ENCODE peak calls at places on chromosomes 3 and 15, in seven cellular contexts. One of them, this sample, is unnamed.

GRCh38 chr3:185066251-185066650 is 86.6 kb downstream of the C3orf70 start:
- DNase-seq in hepatic stellate cell: no peak
- DNase-seq in midbrain: no peak
- DNase-seq in B cell: no peak
- DNase-seq in SW480: no peak
- DNase-seq in NCI-H1436: no peak
- DNase-seq in naive thymus-derived CD4-positive, alpha-beta T cell: no peak
- DNase-seq in this sample: no peak

GRCh38 chr3:56681963-56682457 is 1.1 kb downstream of the TASOR start:
- DNase-seq in hepatic stellate cell: no peak
- DNase-seq in midbrain: no peak
- DNase-seq in B cell: no peak
- DNase-seq in SW480: no peak
- DNase-seq in NCI-H1436: no peak
- DNase-seq in naive thymus-derived CD4-positive, alpha-beta T cell: no peak
- DNase-seq in this sample: no peak

GRCh38 chr3:184687363-184688049 is 24.4 kb downstream of the MAGEF1 start:
- DNase-seq in hepatic stellate cell: no peak
- DNase-seq in midbrain: peak
- DNase-seq in B cell: peak
- DNase-seq in SW480: no peak
- DNase-seq in NCI-H1436: no peak
- DNase-seq in naive thymus-derived CD4-positive, alpha-beta T cell: no peak
- DNase-seq in this sample: no peak

GRCh38 chr3:72698154-72698917 is 149.9 kb downstream of the SHQ1 start:
- DNase-seq in hepatic stellate cell: no peak
- DNase-seq in midbrain: no peak
- DNase-seq in B cell: no peak
- DNase-seq in SW480: no peak
- DNase-seq in NCI-H1436: no peak
- DNase-seq in naive thymus-derived CD4-positive, alpha-beta T cell: no peak
- DNase-seq in this sample: no peak

GRCh38 chr15:96186105-96186504 is 144.4 kb upstream of the NR2F2 start:
- DNase-seq in hepatic stellate cell: no peak
- DNase-seq in midbrain: no peak
- DNase-seq in B cell: no peak
- DNase-seq in SW480: no peak
- DNase-seq in NCI-H1436: no peak
- DNase-seq in naive thymus-derived CD4-positive, alpha-beta T cell: no peak
- DNase-seq in this sample: no peak

GRCh38 chr3:20563236-20563635 is 377.2 kb upstream of the SGO1 start:
- DNase-seq in hepatic stellate cell: no peak
- DNase-seq in midbrain: no peak
- DNase-seq in B cell: no peak
- DNase-seq in SW480: no peak
- DNase-seq in NCI-H1436: no peak
- DNase-seq in naive thymus-derived CD4-positive, alpha-beta T cell: no peak
- DNase-seq in this sample: no peak

GRCh38 chr3:123618768-123619484 is 34.1 kb upstream of the HACD2 start:
- DNase-seq in hepatic stellate cell: no peak
- DNase-seq in midbrain: peak
- DNase-seq in B cell: no peak
- DNase-seq in SW480: no peak
- DNase-seq in NCI-H1436: peak
- DNase-seq in naive thymus-derived CD4-positive, alpha-beta T cell: no peak
- DNase-seq in this sample: no peak

GRCh38 chr3:110314512-110315114 is 757.0 kb upstream of the NECTIN3 start:
- DNase-seq in hepatic stellate cell: peak
- DNase-seq in midbrain: peak
- DNase-seq in B cell: peak
- DNase-seq in SW480: peak
- DNase-seq in NCI-H1436: peak
- DNase-seq in naive thymus-derived CD4-positive, alpha-beta T cell: peak
- DNase-seq in this sample: peak

GRCh38 chr3:42502429-42503250 is at the start of gene VIPR1:
- DNase-seq in hepatic stellate cell: peak
- DNase-seq in midbrain: peak
- DNase-seq in B cell: peak
- DNase-seq in SW480: peak
- DNase-seq in NCI-H1436: peak
- DNase-seq in naive thymus-derived CD4-positive, alpha-beta T cell: peak
- DNase-seq in this sample: peak

GRCh38 chr15:85726446-85726845 is 68.3 kb downstream of the KLHL25 start:
- DNase-seq in hepatic stellate cell: no peak
- DNase-seq in midbrain: no peak
- DNase-seq in B cell: no peak
- DNase-seq in SW480: no peak
- DNase-seq in NCI-H1436: no peak
- DNase-seq in naive thymus-derived CD4-positive, alpha-beta T cell: no peak
- DNase-seq in this sample: no peak

GRCh38 chr3:53495518-53496501 is 1.4 kb downstream of the CACNA1D start:
- DNase-seq in hepatic stellate cell: no peak
- DNase-seq in midbrain: peak
- DNase-seq in B cell: peak
- DNase-seq in SW480: no peak
- DNase-seq in NCI-H1436: peak
- DNase-seq in naive thymus-derived CD4-positive, alpha-beta T cell: no peak
- DNase-seq in this sample: peak

GRCh38 chr15:54014067-54014466 is 35.8 kb downstream of the UNC13C start:
- DNase-seq in hepatic stellate cell: no peak
- DNase-seq in midbrain: no peak
- DNase-seq in B cell: no peak
- DNase-seq in SW480: no peak
- DNase-seq in NCI-H1436: no peak
- DNase-seq in naive thymus-derived CD4-positive, alpha-beta T cell: no peak
- DNase-seq in this sample: no peak

GRCh38 chr3:134620476-134621115 is 30.2 kb downstream of the KY start:
- DNase-seq in hepatic stellate cell: no peak
- DNase-seq in midbrain: no peak
- DNase-seq in B cell: no peak
- DNase-seq in SW480: no peak
- DNase-seq in NCI-H1436: no peak
- DNase-seq in naive thymus-derived CD4-positive, alpha-beta T cell: no peak
- DNase-seq in this sample: no peak

GRCh38 chr3:129608087-129608935 is 1.8 kb upstream of the PLXND1 start:
- DNase-seq in hepatic stellate cell: no peak
- DNase-seq in midbrain: peak
- DNase-seq in B cell: no peak
- DNase-seq in SW480: no peak
- DNase-seq in NCI-H1436: peak
- DNase-seq in naive thymus-derived CD4-positive, alpha-beta T cell: no peak
- DNase-seq in this sample: no peak

GRCh38 chr3:8769088-8769822 is at the start of gene OXTR:
- DNase-seq in hepatic stellate cell: peak
- DNase-seq in midbrain: peak
- DNase-seq in B cell: peak
- DNase-seq in SW480: peak
- DNase-seq in NCI-H1436: peak
- DNase-seq in naive thymus-derived CD4-positive, alpha-beta T cell: peak
- DNase-seq in this sample: peak

GRCh38 chr3:79367066-79367465 is 400.7 kb downstream of the ROBO1 start:
- DNase-seq in hepatic stellate cell: peak
- DNase-seq in midbrain: no peak
- DNase-seq in B cell: no peak
- DNase-seq in SW480: no peak
- DNase-seq in NCI-H1436: no peak
- DNase-seq in naive thymus-derived CD4-positive, alpha-beta T cell: no peak
- DNase-seq in this sample: no peak

GRCh38 chr3:195715134-195715533 is 5.6 kb upstream of the MUC20 start:
- DNase-seq in hepatic stellate cell: no peak
- DNase-seq in midbrain: no peak
- DNase-seq in B cell: no peak
- DNase-seq in SW480: no peak
- DNase-seq in NCI-H1436: no peak
- DNase-seq in naive thymus-derived CD4-positive, alpha-beta T cell: no peak
- DNase-seq in this sample: no peak